ENCODE peak calls at places on chromosomes 1 and 21, in ten cellular contexts. One of them, this sample, is unnamed.

GRCh38 chr1:166947398-166948043 is 27.8 kb downstream of the ILDR2 start:
- DNase-seq in mammary epithelial cell: peak; percentile 33
- DNase-seq in upper lobe of right lung: peak; percentile 65
- DNase-seq in GM23338: peak; percentile 73
- DNase-seq in effector memory CD4-positive, alpha-beta T cell: no peak
- DNase-seq in right lobe of liver: peak; percentile 21
- DNase-seq in gastrocnemius medialis: no peak
- DNase-seq in ovary: peak; percentile 10
- DNase-seq in heart right ventricle: peak; percentile 27
- DNase-seq in stomach: peak; percentile 27
- DNase-seq in this sample: peak; percentile 74

GRCh38 chr1:100292711-100293110 is 26.7 kb downstream of the RTCA start:
- DNase-seq in ovary: no peak
- DNase-seq in upper lobe of right lung: no peak
- DNase-seq in stomach: no peak
- DNase-seq in heart right ventricle: no peak
- DNase-seq in effector memory CD4-positive, alpha-beta T cell: no peak
- DNase-seq in GM23338: no peak
- DNase-seq in right lobe of liver: no peak
- DNase-seq in gastrocnemius medialis: no peak
- DNase-seq in mammary epithelial cell: no peak
- DNase-seq in this sample: peak; percentile 1

GRCh38 chr1:18313523-18313922 is 167.2 kb upstream of the KLHDC7A start:
- DNase-seq in ovary: no peak
- DNase-seq in GM23338: no peak
- DNase-seq in effector memory CD4-positive, alpha-beta T cell: no peak
- DNase-seq in heart right ventricle: no peak
- DNase-seq in right lobe of liver: no peak
- DNase-seq in upper lobe of right lung: no peak
- DNase-seq in gastrocnemius medialis: no peak
- DNase-seq in stomach: no peak
- DNase-seq in mammary epithelial cell: no peak
- DNase-seq in this sample: no peak

GRCh38 chr1:60265560-60266535 is 192.3 kb upstream of the C1orf87 start:
- DNase-seq in right lobe of liver: no peak
- DNase-seq in mammary epithelial cell: peak; percentile 35
- DNase-seq in GM23338: no peak
- DNase-seq in ovary: no peak
- DNase-seq in gastrocnemius medialis: no peak
- DNase-seq in heart right ventricle: no peak
- DNase-seq in effector memory CD4-positive, alpha-beta T cell: no peak
- DNase-seq in upper lobe of right lung: no peak
- DNase-seq in stomach: no peak
- DNase-seq in this sample: no peak

GRCh38 chr1:104238991-104239390 is 489.3 kb downstream of the AMY1C start:
- DNase-seq in gastrocnemius medialis: no peak
- DNase-seq in effector memory CD4-positive, alpha-beta T cell: no peak
- DNase-seq in GM23338: peak; percentile 29
- DNase-seq in heart right ventricle: no peak
- DNase-seq in upper lobe of right lung: no peak
- DNase-seq in mammary epithelial cell: no peak
- DNase-seq in ovary: no peak
- DNase-seq in right lobe of liver: no peak
- DNase-seq in stomach: no peak
- DNase-seq in this sample: no peak

GRCh38 chr1:205444931-205445652 is 10.8 kb downstream of the BLACAT1 start:
- DNase-seq in ovary: peak; percentile 52
- DNase-seq in effector memory CD4-positive, alpha-beta T cell: no peak
- DNase-seq in right lobe of liver: no peak
- DNase-seq in upper lobe of right lung: no peak
- DNase-seq in stomach: peak; percentile 34
- DNase-seq in heart right ventricle: peak; percentile 37
- DNase-seq in gastrocnemius medialis: no peak
- DNase-seq in GM23338: peak; percentile 97
- DNase-seq in mammary epithelial cell: no peak
- DNase-seq in this sample: no peak

GRCh38 chr1:167059045-167059728 is 31.0 kb downstream of the GPA33 start:
- DNase-seq in heart right ventricle: peak; percentile 59
- DNase-seq in stomach: peak; percentile 78
- DNase-seq in effector memory CD4-positive, alpha-beta T cell: peak; percentile 44
- DNase-seq in ovary: peak; percentile 38
- DNase-seq in mammary epithelial cell: peak; percentile 37
- DNase-seq in right lobe of liver: peak; percentile 62
- DNase-seq in gastrocnemius medialis: no peak
- DNase-seq in upper lobe of right lung: peak; percentile 78
- DNase-seq in GM23338: peak; percentile 90
- DNase-seq in this sample: peak; percentile 75

GRCh38 chr1:93964777-93965200 is 55.6 kb upstream of the GCLM start:
- DNase-seq in upper lobe of right lung: no peak
- DNase-seq in right lobe of liver: peak; percentile 63
- DNase-seq in GM23338: no peak
- DNase-seq in ovary: peak; percentile 37
- DNase-seq in stomach: no peak
- DNase-seq in gastrocnemius medialis: no peak
- DNase-seq in effector memory CD4-positive, alpha-beta T cell: no peak
- DNase-seq in heart right ventricle: no peak
- DNase-seq in mammary epithelial cell: peak; percentile 97
- DNase-seq in this sample: no peak

GRCh38 chr1:167207940-167208623 is 12.6 kb upstream of the POU2F1 start:
- DNase-seq in heart right ventricle: no peak
- DNase-seq in ovary: no peak
- DNase-seq in stomach: no peak
- DNase-seq in mammary epithelial cell: no peak
- DNase-seq in right lobe of liver: no peak
- DNase-seq in GM23338: peak; percentile 37
- DNase-seq in effector memory CD4-positive, alpha-beta T cell: no peak
- DNase-seq in gastrocnemius medialis: no peak
- DNase-seq in upper lobe of right lung: no peak
- DNase-seq in this sample: no peak

GRCh38 chr1:57963545-57963944 is 539.7 kb upstream of the DAB1 start:
- DNase-seq in mammary epithelial cell: no peak
- DNase-seq in upper lobe of right lung: no peak
- DNase-seq in effector memory CD4-positive, alpha-beta T cell: no peak
- DNase-seq in ovary: no peak
- DNase-seq in stomach: no peak
- DNase-seq in GM23338: no peak
- DNase-seq in heart right ventricle: no peak
- DNase-seq in gastrocnemius medialis: no peak
- DNase-seq in right lobe of liver: no peak
- DNase-seq in this sample: no peak

DNA sequence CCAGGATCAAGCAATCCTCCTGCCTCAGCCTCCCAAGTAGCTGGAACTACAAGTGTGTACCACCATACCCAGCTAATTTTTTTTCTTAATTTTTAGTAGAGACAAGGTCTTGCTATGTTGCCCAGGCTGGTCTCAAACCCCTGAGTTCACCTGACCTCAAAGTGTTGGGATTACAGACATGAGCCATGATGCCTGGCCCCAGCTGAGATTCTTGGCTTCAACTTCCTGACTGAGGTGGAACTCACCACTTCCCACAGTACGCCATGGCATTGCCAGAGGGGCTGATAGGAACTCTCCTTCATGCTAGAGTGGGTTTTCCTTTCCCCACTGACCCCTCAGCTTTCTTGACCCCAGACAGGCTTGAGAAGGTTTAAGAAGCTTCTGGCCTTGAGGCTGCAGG is 251.0 kb upstream of the CSF3R start:
- DNase-seq in GM23338: no peak
- DNase-seq in right lobe of liver: no peak
- DNase-seq in gastrocnemius medialis: no peak
- DNase-seq in ovary: no peak
- DNase-seq in heart right ventricle: no peak
- DNase-seq in effector memory CD4-positive, alpha-beta T cell: no peak
- DNase-seq in mammary epithelial cell: no peak
- DNase-seq in upper lobe of right lung: no peak
- DNase-seq in stomach: no peak
- DNase-seq in this sample: no peak
- H3K27me3 ChIP-seq in GM23338: no peaks in the 10 kb centered on the region
- H3K27me3 ChIP-seq in right lobe of liver: no peaks in the 10 kb centered on the region
- H3K27me3 ChIP-seq in gastrocnemius medialis: peaks cover 3% of the 10 kb centered on the region
- H3K27me3 ChIP-seq in ovary: no peaks in the 10 kb centered on the region
- H3K27me3 ChIP-seq in heart right ventricle: no peaks in the 10 kb centered on the region
- H3K27me3 ChIP-seq in effector memory CD4-positive, alpha-beta T cell: peaks cover 6% of the 10 kb centered on the region
- H3K27me3 ChIP-seq in mammary epithelial cell: no peaks in the 10 kb centered on the region
- H3K27me3 ChIP-seq in upper lobe of right lung: peaks cover 20% of the 10 kb centered on the region
- H3K27me3 ChIP-seq in stomach: peaks cover 98% of the 10 kb centered on the region
- H3K27me3 ChIP-seq in this sample: peaks cover 8% of the 10 kb centered on the region

DNA sequence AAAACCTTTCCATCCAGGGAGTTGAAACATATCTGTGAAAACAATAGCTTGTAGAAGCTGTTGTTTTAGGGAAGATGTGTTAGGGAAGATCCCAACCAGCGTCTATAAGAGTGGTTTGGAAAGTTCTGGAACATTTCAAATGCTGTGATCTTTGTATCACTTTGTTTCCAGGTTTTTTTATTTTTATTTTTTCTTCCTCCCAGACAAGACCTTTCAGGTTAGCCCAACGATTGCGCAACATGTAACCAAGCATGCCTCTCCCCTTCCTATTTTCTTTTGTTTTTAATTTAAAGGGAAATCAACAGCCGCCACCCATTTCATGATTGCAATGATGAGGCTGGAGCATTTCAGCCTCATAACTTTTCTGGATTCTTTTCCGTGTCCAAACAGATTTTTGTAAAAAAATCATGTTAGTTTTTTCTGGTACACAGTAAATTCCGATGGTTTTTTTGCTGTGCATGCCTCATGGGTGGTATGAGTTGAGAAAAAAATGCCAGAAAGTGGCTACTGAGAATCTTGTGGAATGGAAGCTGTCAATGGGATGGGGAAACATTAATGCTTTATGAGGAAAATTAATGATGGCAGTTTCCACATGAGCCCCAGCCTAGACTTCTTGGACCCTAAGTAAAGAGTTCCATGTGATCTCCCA is 109.3 kb downstream of the RUNX1 start:
- DNase-seq in heart right ventricle: no peak
- DNase-seq in ovary: no peak
- DNase-seq in mammary epithelial cell: no peak
- DNase-seq in right lobe of liver: no peak
- DNase-seq in effector memory CD4-positive, alpha-beta T cell: no peak
- DNase-seq in upper lobe of right lung: no peak
- DNase-seq in gastrocnemius medialis: no peak
- DNase-seq in stomach: no peak
- DNase-seq in GM23338: no peak
- DNase-seq in this sample: no peak
- H3K4me1 ChIP-seq in heart right ventricle: no peaks in the 10 kb centered on the region
- H3K4me1 ChIP-seq in ovary: peaks cover 2% of the 10 kb centered on the region
- H3K4me1 ChIP-seq in mammary epithelial cell: peaks cover 52% of the 10 kb centered on the region
- H3K4me1 ChIP-seq in right lobe of liver: no peaks in the 10 kb centered on the region
- H3K4me1 ChIP-seq in effector memory CD4-positive, alpha-beta T cell: peaks cover 39% of the 10 kb centered on the region
- H3K4me1 ChIP-seq in upper lobe of right lung: no peaks in the 10 kb centered on the region
- H3K4me1 ChIP-seq in gastrocnemius medialis: no peaks in the 10 kb centered on the region
- H3K4me1 ChIP-seq in stomach: no peaks in the 10 kb centered on the region
- H3K4me1 ChIP-seq in GM23338: no peaks in the 10 kb centered on the region
- H3K4me1 ChIP-seq in this sample: peaks cover 47% of the 10 kb centered on the region

GRCh38 chr1:231571904-231572303 is 43.4 kb downstream of the TSNAX start:
- DNase-seq in ovary: no peak
- DNase-seq in gastrocnemius medialis: no peak
- DNase-seq in right lobe of liver: peak; percentile 25
- DNase-seq in upper lobe of right lung: no peak
- DNase-seq in stomach: no peak
- DNase-seq in heart right ventricle: peak; percentile 33
- DNase-seq in effector memory CD4-positive, alpha-beta T cell: no peak
- DNase-seq in mammary epithelial cell: peak; percentile 3
- DNase-seq in GM23338: no peak
- DNase-seq in this sample: no peak

GRCh38 chr1:231563253-231563652 is 34.8 kb downstream of the TSNAX start:
- DNase-seq in effector memory CD4-positive, alpha-beta T cell: no peak
- DNase-seq in upper lobe of right lung: no peak
- DNase-seq in right lobe of liver: no peak
- DNase-seq in ovary: no peak
- DNase-seq in gastrocnemius medialis: no peak
- DNase-seq in heart right ventricle: no peak
- DNase-seq in stomach: no peak
- DNase-seq in mammary epithelial cell: no peak
- DNase-seq in GM23338: no peak
- DNase-seq in this sample: no peak

GRCh38 chr1:231561663-231562383 is 33.4 kb downstream of the TSNAX start:
- DNase-seq in stomach: no peak
- DNase-seq in gastrocnemius medialis: no peak
- DNase-seq in heart right ventricle: no peak
- DNase-seq in effector memory CD4-positive, alpha-beta T cell: no peak
- DNase-seq in ovary: no peak
- DNase-seq in mammary epithelial cell: no peak
- DNase-seq in right lobe of liver: no peak
- DNase-seq in upper lobe of right lung: no peak
- DNase-seq in GM23338: no peak
- DNase-seq in this sample: no peak

GRCh38 chr1:231564373-231564772 is 35.9 kb downstream of the TSNAX start:
- DNase-seq in heart right ventricle: no peak
- DNase-seq in GM23338: no peak
- DNase-seq in mammary epithelial cell: no peak
- DNase-seq in upper lobe of right lung: no peak
- DNase-seq in right lobe of liver: no peak
- DNase-seq in effector memory CD4-positive, alpha-beta T cell: no peak
- DNase-seq in ovary: no peak
- DNase-seq in stomach: no peak
- DNase-seq in gastrocnemius medialis: no peak
- DNase-seq in this sample: no peak

DNA sequence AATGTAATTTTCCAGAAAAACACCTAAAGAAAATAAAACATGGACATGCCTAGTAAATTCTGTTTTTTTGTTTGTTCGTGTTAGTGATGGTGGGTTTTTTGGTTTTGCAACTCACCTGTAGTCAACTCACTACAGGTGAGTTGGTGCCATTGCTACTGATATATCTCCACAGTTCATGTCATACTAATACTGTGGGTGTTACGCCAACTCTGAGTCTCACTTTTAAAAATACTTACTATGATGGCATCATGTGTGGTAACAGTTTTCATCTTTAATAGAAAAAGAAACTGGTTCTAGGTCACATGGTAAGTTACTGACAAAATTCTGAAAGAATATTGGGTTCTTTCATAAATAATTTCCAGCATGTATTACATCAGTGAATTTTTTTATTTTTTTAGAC is 38.0 kb downstream of the TSNAX start:
- DNase-seq in heart right ventricle: no peak
- DNase-seq in stomach: no peak
- DNase-seq in GM23338: no peak
- DNase-seq in ovary: no peak
- DNase-seq in upper lobe of right lung: no peak
- DNase-seq in right lobe of liver: no peak
- DNase-seq in mammary epithelial cell: no peak
- DNase-seq in effector memory CD4-positive, alpha-beta T cell: no peak
- DNase-seq in gastrocnemius medialis: no peak
- DNase-seq in this sample: no peak
- H3K4me3 ChIP-seq in heart right ventricle: no peak overlapping the region
- H3K4me3 ChIP-seq in stomach: no peak overlapping the region
- H3K4me3 ChIP-seq in GM23338: no peak overlapping the region
- H3K4me3 ChIP-seq in ovary: no peak overlapping the region
- H3K4me3 ChIP-seq in upper lobe of right lung: no peak overlapping the region
- H3K4me3 ChIP-seq in right lobe of liver: no peak overlapping the region
- H3K4me3 ChIP-seq in mammary epithelial cell: no peak overlapping the region
- H3K4me3 ChIP-seq in effector memory CD4-positive, alpha-beta T cell: no peak overlapping the region
- H3K4me3 ChIP-seq in gastrocnemius medialis: no peak overlapping the region
- H3K4me3 ChIP-seq in this sample: no peak overlapping the region

DNA sequence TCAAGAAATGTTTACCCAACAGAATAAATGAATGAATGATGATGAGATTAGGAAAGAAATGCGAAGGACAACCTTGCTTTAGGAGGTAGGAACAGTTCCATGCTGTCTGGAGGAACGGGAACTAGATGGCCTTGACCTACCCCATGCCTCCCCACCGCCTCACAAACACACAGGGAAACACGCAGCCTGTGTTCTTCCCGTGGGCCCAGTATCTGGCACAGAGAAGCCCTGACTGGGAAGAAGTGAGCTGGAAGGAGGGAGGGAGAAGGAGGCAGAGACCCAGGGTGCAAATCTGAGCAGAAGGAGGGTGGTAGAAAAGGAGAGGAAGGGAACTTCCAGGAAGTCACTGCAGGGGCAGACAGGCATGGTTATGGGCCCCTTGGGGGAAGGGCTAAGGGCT is 3.5 kb upstream of the ADORA1 start:
- DNase-seq in gastrocnemius medialis: no peak
- DNase-seq in upper lobe of right lung: peak; percentile 17
- DNase-seq in heart right ventricle: no peak
- DNase-seq in GM23338: no peak
- DNase-seq in stomach: no peak
- DNase-seq in effector memory CD4-positive, alpha-beta T cell: no peak
- DNase-seq in ovary: no peak
- DNase-seq in right lobe of liver: no peak
- DNase-seq in mammary epithelial cell: no peak
- DNase-seq in this sample: peak; percentile 25
- H3K27me3 ChIP-seq in gastrocnemius medialis: no peaks in the 10 kb centered on the region
- H3K27me3 ChIP-seq in upper lobe of right lung: peaks cover 64% of the 10 kb centered on the region
- H3K27me3 ChIP-seq in heart right ventricle: no peaks in the 10 kb centered on the region
- H3K27me3 ChIP-seq in GM23338: peaks cover 29% of the 10 kb centered on the region
- H3K27me3 ChIP-seq in stomach: peaks cover 100% of the 10 kb centered on the region
- H3K27me3 ChIP-seq in effector memory CD4-positive, alpha-beta T cell: peaks cover 11% of the 10 kb centered on the region
- H3K27me3 ChIP-seq in ovary: no peaks in the 10 kb centered on the region
- H3K27me3 ChIP-seq in right lobe of liver: no peaks in the 10 kb centered on the region
- H3K27me3 ChIP-seq in mammary epithelial cell: peaks cover 3% of the 10 kb centered on the region
- H3K27me3 ChIP-seq in this sample: peaks cover 59% of the 10 kb centered on the region

This sample was measured in SJSA1.